ENCODE peak calls at places on chromosomes 13 and 19, in ten cellular contexts. W is ascending aorta; D is activated CD8-positive, alpha-beta memory T cell treated with anti-CD3 and anti-CD28 coated beads for 1 hour; V is pancreas; S is SW 1271; J is hypothalamus; L is GF-D8; X is breast epithelium; Z is activated naive CD4-positive, alpha-beta T cell treated with anti-CD3 and anti-CD28 coated beads for 36 hours; I is neural crest cell. P is an unnamed sample.

GRCh38 chr13:101727118-101727517 is 274.6 kb downstream of the ITGBL1 start:
- DNase-seq in W (no peak), D (no peak), V (no peak), S (no peak), J (no peak), L (no peak), X (no peak), Z (no peak), I (no peak), P (no peak)

GRCh38 chr19:56084835-56085536 is 36.1 kb downstream of the ZNF787 start:
- DNase-seq in W (no peak), D (no peak), V (no peak), S (no peak), J (no peak), L (no peak), X (no peak), Z (no peak), I (no peak), P (no peak)

GRCh38 chr19:39913682-39914333 is 20.6 kb downstream of the FCGBP start:
- DNase-seq in W (no peak), D (no peak), V (peak; percentile 38), S (no peak), J (no peak), L (no peak), X (no peak), Z (no peak), I (no peak), P (no peak)

GRCh38 chr19:16078759-16079707 is 2.7 kb downstream of the TPM4 start:
- DNase-seq in W (peak; percentile 94), D (no peak), V (peak; percentile 35), S (peak; percentile 79), J (no peak), L (peak; percentile 95), X (peak; percentile 55), Z (peak; percentile 88), I (no peak), P (peak; percentile 96)

GRCh38 chr13:38862443-38862842 is 128.2 kb downstream of the STOML3 start:
- DNase-seq in W (no peak), D (no peak), V (no peak), S (no peak), J (no peak), L (no peak), X (no peak), Z (no peak), I (no peak), P (no peak)

GRCh38 chr13:110331362-110331761 is 24.3 kb downstream of the COL4A2 start:
- DNase-seq in W (peak; percentile 63), D (no peak), V (no peak), S (no peak), J (no peak), L (no peak), X (peak; percentile 14), Z (no peak), I (no peak), P (no peak)

GRCh38 chr19:44575116-44575700 is 38.2 kb upstream of the IGSF23 start:
- DNase-seq in W (no peak), D (no peak), V (no peak), S (no peak), J (no peak), L (no peak), X (no peak), Z (no peak), I (no peak), P (no peak)

GRCh38 chr13:66612983-66613382 is 617.2 kb downstream of the PCDH9 start:
- DNase-seq in W (no peak), D (no peak), V (no peak), S (no peak), J (no peak), L (no peak), X (no peak), Z (no peak), I (no peak), P (no peak)

GRCh38 chr19:19606021-19606420 is 12.5 kb downstream of the PBX4 start:
- DNase-seq in W (no peak), D (no peak), V (no peak), S (no peak), J (no peak), L (no peak), X (no peak), Z (peak; percentile 77), I (no peak), P (no peak)